ENCODE peak calls at places on chromosomes 6 and 20, in ten cellular contexts. O is Caco-2, Y is fibroblast of villous mesenchyme, G is NB4, S is heart left ventricle, T is foreskin keratinocyte, L is K562, M is natural killer cell, D is lung, W is heart right ventricle. U is an unnamed sample.

GRCh38 chr20:16256981-16257380 is 316.3 kb downstream of the KIF16B start:
- DNase-seq in D (no peak), O (no peak), L (no peak), W (no peak), T (no peak), M (no peak), S (no peak), Y (no peak), G (no peak), U (no peak)

GRCh38 chr6:31204751-31205145 is 34.3 kb upstream of the POU5F1 start:
- DNase-seq in O (no peak), G (no peak), L (no peak), Y (no peak), S (no peak), M (no peak), T (no peak), W (no peak), D (no peak), U (no peak)

GRCh38 chr20:21355981-21356380 is 41.3 kb downstream of the NKX2-4 start:
- DNase-seq in Y (no peak), W (no peak), S (no peak), T (no peak), M (no peak), O (no peak), D (no peak), G (no peak), L (no peak), U (no peak)

GRCh38 chr20:33650753-33651561 is 11.2 kb upstream of the C20orf144 start:
- DNase-seq in M (no peak), T (peak), L (no peak), O (no peak), D (no peak), S (no peak), G (no peak), Y (no peak), W (no peak), U (no peak)

GRCh38 chr20:38863024-38863851 is 57.7 kb downstream of the PPP1R16B start:
- DNase-seq in G (peak), L (no peak), W (no peak), Y (no peak), M (peak), O (peak), T (no peak), D (no peak), S (no peak), U (no peak)

GRCh38 chr6:110537208-110538123 is 61.1 kb upstream of the SLC22A16 start:
- DNase-seq in T (peak), W (no peak), D (no peak), L (no peak), Y (peak), G (peak), O (no peak), S (no peak), M (no peak), U (no peak)

GRCh38 chr6:33976425-33977360 is 169.2 kb downstream of the GRM4 start:
- DNase-seq in T (no peak), G (no peak), D (no peak), O (peak), L (no peak), S (no peak), W (no peak), M (no peak), Y (no peak), U (no peak)

GRCh38 chr20:35984382-35984781 is 16.0 kb downstream of the CNBD2 start:
- DNase-seq in T (no peak), O (peak), D (no peak), G (no peak), Y (no peak), W (no peak), L (no peak), S (no peak), M (no peak), U (no peak)

GRCh38 chr6:149140137-149140909 is 177.2 kb upstream of the TAB2 start:
- DNase-seq in D (no peak), Y (no peak), O (no peak), G (peak), M (no peak), S (no peak), W (no peak), T (no peak), L (peak), U (no peak)

GRCh38 chr6:29723666-29724588 is 693 bp downstream of the HLA-F start:
- DNase-seq in M (peak), O (no peak), L (peak), D (peak), W (peak), G (no peak), S (peak), T (no peak), Y (peak), U (peak)

GRCh38 chr6:29724937-29725869 is 2.0 kb downstream of the HLA-F start:
- DNase-seq in G (no peak), W (no peak), M (no peak), Y (no peak), L (no peak), T (no peak), D (no peak), S (no peak), O (no peak), U (no peak)

GRCh38 chr6:29720863-29721262 is 2.4 kb upstream of the HLA-F start:
- DNase-seq in Y (no peak), T (no peak), O (no peak), M (no peak), W (no peak), G (no peak), D (no peak), L (no peak), S (no peak), U (no peak)

GRCh38 chr6:29725981-29726380 is 2.7 kb downstream of the HLA-F start:
- DNase-seq in G (no peak), L (no peak), T (no peak), D (no peak), O (no peak), S (no peak), W (no peak), Y (no peak), M (no peak), U (no peak)

GRCh38 chr6:29722773-29723665 is at the start of gene HLA-F:
- DNase-seq in T (peak), M (peak), G (no peak), O (peak), Y (peak), S (peak), D (peak), L (no peak), W (peak), U (peak)
- TF ChIP-seq CTCF in T (peak), M (no peak), G (no peak), O (no peak), Y (no peak), S (no peak), D (no peak), L (no peak), W (no peak), U (no peak)

GRCh38 chr20:2542361-2542760 is 6.0 kb downstream of the TMC2 start:
- DNase-seq in G (no peak), W (no peak), L (no peak), M (no peak), S (no peak), D (no peak), O (no peak), T (no peak), Y (no peak), U (no peak)

GRCh38 chr20:2544211-2544610 is 7.8 kb downstream of the TMC2 start:
- DNase-seq in W (no peak), Y (no peak), G (no peak), S (no peak), T (no peak), D (peak), O (no peak), M (no peak), L (no peak), U (no peak)

DNA sequence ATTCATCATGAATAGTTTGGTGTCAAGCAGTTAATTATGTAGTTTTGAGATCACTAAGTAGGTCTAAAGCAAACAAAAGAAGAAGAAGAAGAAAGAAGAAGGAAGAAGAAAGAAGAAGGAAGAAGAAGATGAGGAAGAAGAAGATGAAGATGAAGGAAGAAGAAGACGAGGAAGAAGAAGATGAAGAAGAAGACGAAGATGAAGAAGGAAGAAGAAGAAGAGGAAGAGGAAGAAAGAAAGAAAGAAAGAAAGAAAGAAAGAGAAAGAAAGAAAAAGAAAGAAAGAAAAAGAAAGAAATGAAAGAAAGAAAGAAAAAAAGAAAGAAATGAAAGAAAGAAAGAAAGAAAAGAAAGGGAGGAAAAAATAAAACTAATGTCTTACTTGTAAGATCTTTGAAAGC is 9.2 kb downstream of the TMC2 start:
- DNase-seq in T (no peak), L (no peak), W (no peak), M (no peak), G (no peak), O (no peak), Y (no peak), D (no peak), S (no peak), U (no peak)
- TF ChIP-seq CTCF in T (no peak), L (no peak), W (no peak), M (no peak), G (no peak), O (no peak), Y (no peak), D (no peak), S (no peak), U (no peak)

DNA sequence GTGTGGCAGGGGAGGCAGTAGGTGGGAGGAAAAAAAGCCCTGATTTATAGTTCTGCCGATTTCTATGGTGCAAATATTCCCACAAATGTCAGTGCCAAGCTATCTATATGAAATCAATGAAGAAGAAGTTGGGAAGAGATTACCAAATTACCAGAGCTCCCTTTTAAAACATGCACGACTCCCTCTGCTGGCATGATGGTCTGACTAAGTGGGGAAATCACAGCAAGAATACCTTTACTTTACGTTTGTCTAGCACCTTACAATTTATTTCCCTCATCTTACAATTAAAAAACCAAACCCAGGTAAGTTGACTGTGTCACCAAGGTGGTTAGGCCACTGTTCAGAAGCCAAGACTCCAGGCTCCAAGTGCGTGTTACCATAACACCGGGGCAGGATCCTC is 55.6 kb downstream of the AGPAT4 start:
- DNase-seq in M (no peak), D (no peak), T (no peak), Y (no peak), W (no peak), S (no peak), O (no peak), G (no peak), L (no peak), U (no peak)
- TF ChIP-seq CTCF in M (no peak), D (no peak), T (peak), Y (peak), W (no peak), S (no peak), O (no peak), G (peak), L (no peak), U (no peak)

DNA sequence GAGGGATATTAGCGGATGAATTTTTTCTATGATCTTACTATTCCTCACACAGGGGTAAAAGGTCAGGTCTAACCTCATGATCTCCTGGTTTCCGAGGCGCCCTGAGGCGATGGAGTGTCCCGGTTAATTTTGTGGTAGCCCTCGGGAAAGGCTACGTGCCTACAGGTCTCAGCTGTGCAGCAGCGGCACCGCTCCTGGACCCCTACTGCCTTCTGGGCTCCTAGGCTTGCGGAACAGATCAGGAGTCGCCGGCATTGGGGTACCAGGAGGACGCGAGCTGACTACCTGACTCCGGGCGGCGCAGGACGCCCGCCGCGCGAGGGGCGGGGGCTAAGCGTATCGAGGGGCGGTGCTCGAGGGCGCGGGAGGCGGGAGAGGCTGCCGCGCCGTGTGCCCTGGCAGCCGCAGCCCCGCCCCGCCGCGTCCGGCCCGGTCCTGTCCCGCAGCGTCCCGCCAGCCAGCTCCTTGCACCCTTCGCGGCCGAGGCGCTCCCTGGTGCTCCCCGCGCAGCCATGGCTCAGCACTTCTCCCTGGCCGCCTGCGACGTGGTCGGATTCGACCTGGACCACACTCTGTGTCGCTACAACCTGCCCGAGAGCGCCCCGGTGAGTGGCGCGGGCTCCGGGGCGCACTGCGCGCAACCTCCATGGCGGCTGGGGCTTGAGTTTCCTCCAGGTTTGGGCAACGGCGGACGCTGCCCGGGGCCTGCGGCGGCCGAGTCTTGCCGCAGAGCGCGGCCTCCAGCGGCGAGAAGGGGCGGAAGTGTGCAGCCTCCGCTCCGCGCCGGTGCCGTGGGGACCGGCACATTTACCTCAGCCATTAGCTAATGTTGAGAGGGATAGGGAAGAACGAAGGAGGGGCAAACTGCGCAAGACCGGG is at the start of gene NT5DC1:
- DNase-seq in M (peak), O (peak), Y (peak), T (peak), L (peak), D (peak), W (peak), G (peak), S (peak), U (peak)
- TF ChIP-seq CTCF in M (peak), O (peak), Y (peak), T (peak), L (peak), D (no peak), W (peak), G (no peak), S (peak), U (no peak)

GRCh38 chr6:162343196-162343901 is 384.2 kb downstream of the PRKN start:
- DNase-seq in G (no peak), M (no peak), Y (no peak), W (no peak), D (no peak), O (no peak), T (no peak), L (no peak), S (no peak), U (no peak)
- TF ChIP-seq CTCF in G (no peak), M (no peak), Y (no peak), W (no peak), D (no peak), O (no peak), T (no peak), L (no peak), S (no peak), U (peak)

GRCh38 chr6:137560184-137560563 is 66.0 kb upstream of the OLIG3 start:
- DNase-seq in D (no peak), S (no peak), G (no peak), W (no peak), T (no peak), O (no peak), M (no peak), L (no peak), Y (no peak), U (no peak)
- TF ChIP-seq CTCF in D (no peak), S (no peak), G (no peak), W (no peak), T (no peak), O (no peak), M (no peak), L (no peak), Y (no peak), U (no peak)

GRCh38 chr6:158630944-158631616 is 13.5 kb downstream of the DYNLT1 start:
- DNase-seq in T (peak), G (no peak), L (no peak), M (no peak), W (peak), Y (peak), D (no peak), O (no peak), S (peak), U (no peak)

GRCh38 chr6:158627940-158628211 is 16.7 kb downstream of the DYNLT1 start:
- DNase-seq in O (no peak), G (no peak), D (no peak), Y (no peak), M (no peak), S (no peak), W (no peak), T (no peak), L (no peak), U (no peak)

GRCh38 chr6:158627168-158627939 is 17.2 kb downstream of the DYNLT1 start:
- DNase-seq in T (no peak), M (no peak), O (no peak), S (no peak), D (no peak), W (no peak), G (no peak), L (no peak), Y (no peak), U (no peak)

GRCh38 chr6:158628542-158628941 is 16.0 kb downstream of the DYNLT1 start:
- DNase-seq in O (no peak), G (no peak), M (no peak), Y (no peak), T (no peak), W (no peak), L (no peak), D (no peak), S (no peak), U (no peak)

DNA sequence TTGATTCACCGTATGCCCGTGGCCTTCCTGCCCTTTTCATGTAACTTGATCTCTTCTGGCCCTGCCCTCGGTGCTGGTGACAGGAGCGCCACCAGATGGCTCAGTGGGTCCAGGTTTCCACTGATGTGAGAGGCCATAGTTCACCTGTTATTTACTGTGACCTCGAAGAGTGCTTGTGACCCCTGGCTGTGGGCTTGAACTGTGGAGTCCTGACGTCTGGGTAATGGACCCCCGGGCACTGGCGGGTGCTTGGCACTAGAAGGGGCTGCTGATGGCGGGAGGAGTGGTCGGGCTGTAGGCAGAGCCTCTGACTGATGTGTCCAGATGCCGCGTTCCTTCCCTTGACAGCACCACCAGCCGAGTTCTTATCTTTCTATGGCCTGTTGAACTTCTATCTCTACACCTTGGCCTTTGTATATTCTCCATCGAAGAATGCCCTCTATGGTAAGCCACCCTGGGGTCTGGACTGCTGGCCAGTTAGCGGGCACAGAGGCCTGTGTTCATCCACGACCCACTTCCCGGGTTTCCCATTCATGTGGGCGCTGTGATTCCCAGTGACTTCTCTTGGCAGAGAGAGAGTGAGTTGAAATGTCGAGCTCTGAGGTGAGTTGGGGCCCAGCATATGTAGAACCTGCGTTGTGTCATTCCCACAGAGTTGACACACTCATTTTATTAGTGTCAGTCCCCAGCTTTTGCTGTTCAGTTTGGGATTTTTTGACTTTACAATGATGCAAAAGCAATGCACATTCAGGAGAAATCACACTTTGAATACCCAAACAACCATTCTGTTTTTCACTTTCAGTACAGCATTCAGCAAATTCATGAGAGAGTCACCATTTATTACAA is 14.9 kb downstream of the DYNLT1 start:
- DNase-seq in S (no peak), T (no peak), D (no peak), O (no peak), W (no peak), L (no peak), G (no peak), M (no peak), Y (no peak), U (no peak)
- TF ChIP-seq CTCF in S (peak), T (peak), D (no peak), O (no peak), W (peak), L (peak), G (no peak), M (no peak), Y (no peak), U (no peak)

DNA sequence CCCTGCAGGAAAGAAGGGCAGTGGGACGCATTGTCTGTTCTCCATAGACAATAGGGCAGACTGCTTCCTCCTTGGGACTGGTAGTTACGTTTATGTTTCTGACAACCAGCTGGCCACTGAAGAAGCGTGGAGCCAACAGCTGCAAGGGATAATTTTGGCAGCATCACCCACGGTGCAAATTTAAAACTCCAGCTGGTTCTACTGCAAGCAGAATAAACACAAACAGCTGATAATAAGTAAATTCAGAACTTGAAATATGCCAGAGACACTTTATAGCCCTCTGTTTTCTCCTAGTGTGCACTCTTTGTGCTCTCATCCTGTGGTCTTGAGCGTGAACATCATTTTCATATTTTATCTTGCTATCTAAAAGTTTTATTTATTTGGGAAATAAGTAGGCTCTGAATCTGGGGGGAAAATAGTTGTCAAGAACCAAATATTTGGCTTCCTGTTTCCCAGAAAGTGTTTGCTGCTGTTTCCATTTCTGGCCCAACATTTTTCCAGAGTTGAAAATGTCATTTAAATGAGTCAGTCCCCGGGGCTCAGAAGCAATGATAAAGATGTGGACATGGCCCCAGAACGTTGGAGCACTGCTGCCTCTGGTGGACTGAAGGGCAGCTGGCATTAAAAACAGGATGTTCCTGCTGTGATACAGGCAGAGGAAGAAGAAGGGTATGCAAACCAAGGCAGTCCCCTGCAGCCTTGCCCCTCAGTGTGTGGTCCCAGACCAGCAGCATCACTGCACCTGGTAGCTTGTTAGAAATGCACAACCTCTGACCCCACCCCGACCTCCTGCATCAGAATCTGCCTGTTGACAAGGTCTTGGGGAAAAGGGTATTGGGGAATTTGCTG is 12.5 kb upstream of the THBD start:
- DNase-seq in W (peak), S (peak), L (no peak), O (peak), M (no peak), T (no peak), D (no peak), G (peak), Y (peak), U (no peak)
- TF ChIP-seq CTCF in W (peak), S (peak), L (peak), O (peak), M (no peak), T (peak), D (no peak), G (peak), Y (peak), U (no peak)

DNA sequence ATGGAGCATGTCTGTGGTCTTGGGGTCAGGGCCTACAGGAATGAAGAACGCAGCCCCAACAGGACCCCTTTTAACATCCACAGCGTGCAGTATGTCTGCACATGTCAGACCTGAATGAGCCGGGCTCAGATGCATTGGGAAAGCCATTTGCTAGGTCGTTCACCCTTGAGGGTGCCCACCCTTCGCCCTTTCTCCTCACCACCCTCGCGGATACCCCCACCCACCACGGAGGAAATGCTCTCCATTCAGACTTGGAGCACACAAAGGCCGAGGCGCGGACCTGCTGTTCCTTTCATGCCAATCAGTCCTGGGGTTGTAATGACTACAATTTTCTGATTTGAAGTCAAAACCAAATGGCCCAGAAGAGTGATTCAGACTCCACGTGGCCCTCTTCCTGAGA is 62.7 kb downstream of the EDN3 start:
- DNase-seq in L (no peak), O (no peak), W (no peak), S (no peak), T (no peak), D (no peak), Y (no peak), M (no peak), G (no peak), U (no peak)
- TF ChIP-seq CTCF in L (no peak), O (no peak), W (no peak), S (no peak), T (no peak), D (no peak), Y (no peak), M (no peak), G (no peak), U (no peak)

U was measured in endothelial cell.